ENCODE peak calls at places on chromosomes 7 and 10, in eight cellular contexts. C, U, D, Y, W, T, X and K are unnamed samples.

GRCh38 chr7:152735443-152736004 is 24.0 kb upstream of the ACTR3B start:
- DNase-seq in X (no peak), D (no peak), W (no peak), T (no peak), U (no peak), C (no peak), Y (no peak), K (no peak)

GRCh38 chr10:112804036-112804435 is 146.0 kb upstream of the TCF7L2 start:
- DNase-seq in C (peak), D (no peak), X (no peak), U (no peak), W (no peak), T (no peak), Y (no peak), K (no peak)

GRCh38 chr7:8208661-8209060 is 53.3 kb downstream of the ICA1 start:
- DNase-seq in W (no peak), U (no peak), D (no peak), C (no peak), X (no peak), Y (no peak), T (no peak), K (no peak)

GRCh38 chr7:113731571-113731970 is 187.2 kb downstream of the PPP1R3A start:
- DNase-seq in C (no peak), W (no peak), U (no peak), D (no peak), Y (no peak), X (no peak), T (no peak), K (no peak)

GRCh38 chr10:93463723-93464511 is 18.2 kb downstream of the MYOF start:
- DNase-seq in C (peak), Y (no peak), X (no peak), D (peak), U (no peak), W (no peak), T (no peak), K (no peak)

GRCh38 chr7:55348502-55348901 is 16.6 kb upstream of the LANCL2 start:
- DNase-seq in C (no peak), T (no peak), D (no peak), U (no peak), W (no peak), X (no peak), Y (peak), K (no peak)

GRCh38 chr7:122136639-122137253 is 7.3 kb downstream of the AASS start:
- DNase-seq in X (no peak), T (no peak), W (no peak), U (no peak), D (no peak), Y (no peak), C (no peak), K (no peak)

GRCh38 chr10:68647928-68648327 is 73.1 kb upstream of the CCAR1 start:
- DNase-seq in W (no peak), D (no peak), C (no peak), Y (peak), X (no peak), U (no peak), T (no peak), K (no peak)

GRCh38 chr10:33196710-33197406 is 137.6 kb downstream of the NRP1 start:
- DNase-seq in U (peak), X (no peak), Y (no peak), W (no peak), T (no peak), C (peak), D (no peak), K (no peak)

GRCh38 chr7:66921918-66922486 is 977 bp downstream of the TMEM248 start:
- DNase-seq in W (no peak), X (no peak), U (no peak), D (no peak), C (peak), Y (no peak), T (no peak), K (no peak)

GRCh38 chr10:32972929-32973328 is 14.9 kb upstream of the ITGB1 start:
- DNase-seq in X (no peak), D (no peak), T (no peak), Y (no peak), C (no peak), U (no peak), W (no peak), K (no peak)

GRCh38 chr10:43683451-43684197 is 34.9 kb upstream of the ZNF32 start:
- DNase-seq in T (no peak), U (no peak), W (no peak), D (no peak), C (no peak), X (no peak), Y (no peak), K (no peak)

GRCh38 chr7:111537134-111537533 is 25.2 kb downstream of the IMMP2L start:
- DNase-seq in Y (no peak), T (no peak), U (no peak), C (no peak), X (no peak), D (no peak), W (no peak), K (no peak)

GRCh38 chr7:91634485-91635177 is 245.9 kb downstream of the MTERF1 start:
- DNase-seq in Y (no peak), W (no peak), T (no peak), C (no peak), X (no peak), D (no peak), U (no peak), K (no peak)

GRCh38 chr7:129434846-129435318 is 650 bp downstream of the STRIP2 start:
- DNase-seq in Y (no peak), T (no peak), U (no peak), D (no peak), X (no peak), C (peak), W (no peak), K (no peak)

GRCh38 chr10:103273026-103273425 is 3.9 kb upstream of the INA start:
- DNase-seq in D (no peak), W (peak), Y (peak), T (peak), X (peak), C (no peak), U (no peak), K (peak)

GRCh38 chr7:135769403-135769802 is 20.8 kb upstream of the FAM180A start:
- DNase-seq in X (no peak), Y (no peak), C (no peak), W (no peak), D (no peak), U (no peak), T (no peak), K (no peak)

GRCh38 chr10:33211123-33211878 is 123.2 kb downstream of the NRP1 start:
- DNase-seq in T (peak), U (no peak), X (peak), W (no peak), D (no peak), Y (no peak), C (no peak), K (peak)

GRCh38 chr7:30285067-30285530 is 702 bp downstream of the ZNRF2 start:
- DNase-seq in Y (no peak), T (no peak), C (peak), X (peak), W (no peak), U (peak), D (peak), K (no peak)

GRCh38 chr10:58950618-58951017 is 225.8 kb upstream of the PHYHIPL start:
- DNase-seq in D (no peak), U (no peak), C (no peak), W (no peak), X (no peak), T (no peak), Y (no peak), K (no peak)

GRCh38 chr7:129076886-129077285 is 22.0 kb upstream of the TNPO3 start:
- DNase-seq in T (no peak), X (no peak), Y (no peak), D (no peak), U (no peak), C (no peak), W (no peak), K (no peak)

GRCh38 chr7:74094224-74095095 is 10.9 kb downstream of the LIMK1 start:
- DNase-seq in W (peak), T (peak), U (peak), Y (peak), D (peak), C (peak), X (peak), K (peak)

GRCh38 chr7:128104109-128104742 is 73.0 kb upstream of the LRRC4 start:
- DNase-seq in T (no peak), C (no peak), D (peak), Y (no peak), X (no peak), U (no peak), W (no peak), K (no peak)

GRCh38 chr7:27929127-27929526 is 189.2 kb downstream of the TAX1BP1 start:
- DNase-seq in T (no peak), X (no peak), D (no peak), W (no peak), Y (no peak), U (no peak), C (no peak), K (no peak)

GRCh38 chr10:86520871-86521619 is 547 bp downstream of the WAPL start:
- DNase-seq in U (peak), T (peak), Y (peak), C (peak), D (peak), W (no peak), X (peak), K (peak)

GRCh38 chr7:84248267-84248666 is 53.7 kb upstream of the SEMA3A start:
- DNase-seq in X (no peak), W (no peak), U (no peak), Y (no peak), D (no peak), T (no peak), C (no peak), K (no peak)

GRCh38 chr7:142438235-142438922 is 180.5 kb upstream of the PRSS58 start:
- DNase-seq in T (no peak), Y (no peak), D (no peak), X (no peak), W (no peak), C (peak), U (no peak), K (no peak)

GRCh38 chr10:26593896-26594295 is 103.6 kb upstream of the PDSS1 start:
- DNase-seq in C (peak), W (no peak), T (no peak), X (no peak), D (no peak), U (no peak), Y (no peak), K (no peak)

GRCh38 chr10:89959433-89960110 is 258.2 kb downstream of the KIF20B start:
- DNase-seq in D (no peak), W (no peak), U (no peak), C (no peak), Y (no peak), X (no peak), T (no peak), K (no peak)

GRCh38 chr7:80859272-80859970 is 59.4 kb downstream of the SEMA3C start:
- DNase-seq in X (peak), Y (no peak), U (peak), W (no peak), C (peak), D (peak), T (no peak), K (no peak)

GRCh38 chr7:131370523-131370968 is 42.9 kb downstream of the MKLN1 start:
- DNase-seq in U (no peak), Y (peak), X (no peak), C (no peak), W (no peak), T (no peak), D (no peak), K (no peak)

GRCh38 chr10:66748217-66748616 is 177.6 kb upstream of the LRRTM3 start:
- DNase-seq in Y (no peak), W (no peak), U (no peak), D (no peak), C (no peak), T (no peak), X (no peak), K (no peak)

GRCh38 chr10:66746711-66747110 is 179.1 kb upstream of the LRRTM3 start:
- DNase-seq in D (no peak), X (no peak), U (no peak), T (no peak), W (no peak), C (no peak), Y (no peak), K (no peak)

GRCh38 chr10:66747451-66747850 is 178.4 kb upstream of the LRRTM3 start:
- DNase-seq in Y (peak), C (no peak), X (no peak), D (no peak), T (no peak), W (no peak), U (no peak), K (no peak)

DNA sequence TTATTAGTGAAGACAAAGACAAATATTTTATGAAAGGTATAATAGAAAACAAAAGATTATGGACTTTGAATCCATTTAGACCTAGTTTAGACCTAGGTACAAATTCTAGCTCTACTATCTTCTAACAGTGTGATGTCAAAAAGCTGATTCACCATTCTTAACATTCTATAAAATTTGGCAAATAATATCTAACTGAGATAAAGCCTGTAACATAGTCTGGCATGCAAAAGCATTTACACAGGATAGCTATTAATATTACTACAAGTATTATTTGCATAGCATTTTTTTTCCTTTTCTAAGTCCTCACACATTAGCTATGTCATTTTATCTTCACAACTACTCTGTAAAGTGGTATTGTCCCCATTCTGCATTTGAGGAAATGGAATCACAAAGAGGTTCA is 179.6 kb upstream of the LRRTM3 start:
- DNase-seq in X (no peak), U (no peak), C (no peak), W (no peak), D (no peak), Y (no peak), T (no peak), K (no peak)
- TF ChIP-seq CTCF in X (no peak), U (no peak), C (no peak), W (no peak), D (no peak), Y (no peak), T (no peak), K (no peak)

DNA sequence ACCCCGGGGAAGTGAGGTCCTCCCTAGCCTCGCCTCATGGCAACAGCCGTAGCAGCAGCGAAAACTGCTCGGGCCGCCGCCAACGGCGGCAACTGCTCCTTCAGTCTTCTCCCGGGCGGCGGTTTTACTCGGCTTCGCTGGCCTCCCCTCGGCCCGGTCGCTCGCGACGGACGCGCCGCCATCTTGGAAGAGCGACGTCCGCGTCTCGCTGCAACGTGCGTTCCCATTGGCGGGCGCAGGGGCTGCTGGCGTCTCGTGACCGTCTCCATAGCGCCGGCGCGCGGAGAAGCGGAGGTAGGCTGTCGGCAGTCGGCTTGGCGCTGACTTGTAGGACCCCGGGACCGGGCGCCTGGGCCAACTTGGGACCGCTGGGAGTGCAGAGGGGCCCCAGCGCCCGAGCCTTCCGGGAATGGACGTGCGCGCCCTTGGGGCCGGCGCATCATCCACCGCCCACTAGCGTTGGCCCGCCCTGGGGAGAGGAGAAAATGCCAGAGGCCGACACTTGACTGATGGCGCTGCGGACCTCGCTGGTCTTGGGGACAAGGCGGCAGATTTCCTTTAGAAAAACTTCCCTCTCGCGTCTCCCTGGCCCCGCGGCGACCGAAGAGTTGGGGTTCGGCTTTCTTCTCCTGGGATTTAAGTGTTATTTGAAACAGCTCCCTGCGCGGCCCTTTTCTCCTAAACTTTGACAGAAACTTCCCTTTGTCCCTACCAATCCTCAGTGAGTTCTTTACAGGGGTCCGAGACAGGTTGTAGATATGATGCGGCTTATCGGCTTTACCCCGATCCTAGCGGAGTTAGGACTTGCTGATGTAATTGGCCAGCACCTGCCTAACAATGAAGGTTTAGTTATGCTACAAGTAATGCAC is at the start of gene SNX13:
- DNase-seq in C (peak), U (peak), Y (peak), X (peak), D (peak), T (peak), W (peak), K (peak)
- H3K27ac ChIP-seq in C (peak), U (peak), Y (peak), X (peak), D (peak), T (peak), W (peak), K (peak)

GRCh38 chr10:62893036-62893435 is 76.9 kb upstream of the EGR2 start:
- DNase-seq in U (no peak), D (no peak), T (no peak), X (no peak), Y (no peak), W (no peak), C (no peak), K (no peak)
- TF ChIP-seq CTCF in U (no peak), D (no peak), T (no peak), X (no peak), Y (no peak), W (no peak), C (no peak), K (no peak)

DNA sequence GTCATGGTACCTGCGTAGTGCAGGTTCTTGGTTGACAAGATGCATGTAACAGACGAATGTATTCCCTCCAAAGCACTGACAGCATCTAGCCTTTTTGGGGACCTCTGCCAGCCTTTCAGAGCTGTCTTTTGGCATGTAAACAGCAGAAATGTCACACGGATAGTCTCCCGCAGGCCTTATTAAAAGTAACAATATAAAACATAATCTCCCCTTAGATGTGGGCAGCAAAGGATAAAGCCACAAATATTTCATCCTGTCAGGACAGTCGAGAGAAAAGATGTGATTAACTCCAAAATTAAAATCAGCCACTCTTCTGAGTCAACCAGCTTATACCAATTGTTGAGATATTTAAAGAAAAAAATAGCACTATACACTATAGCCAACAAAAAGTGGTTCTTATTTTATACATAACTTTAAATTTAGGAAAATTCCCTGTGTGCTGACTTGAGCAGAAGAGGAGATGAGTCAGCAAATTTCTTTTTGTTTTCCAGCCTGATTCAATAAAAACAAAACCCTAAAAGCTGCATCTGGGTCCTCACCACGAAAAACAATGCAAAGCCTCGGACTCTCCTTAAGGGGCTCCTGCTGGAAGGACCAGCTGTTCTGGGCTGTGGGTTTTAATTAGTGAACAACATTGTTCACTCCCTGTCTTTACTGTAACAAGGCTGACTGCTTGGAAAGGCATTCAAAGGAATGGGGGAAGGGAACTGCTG is 240.3 kb downstream of the ADAM12 start:
- DNase-seq in T (no peak), D (no peak), U (no peak), Y (no peak), W (no peak), X (no peak), C (no peak), K (no peak)
- H3K27ac ChIP-seq in T (no peak), D (no peak), U (peak), Y (no peak), W (peak), X (no peak), C (no peak), K (no peak)

GRCh38 chr10:79070091-79070610 is 1.4 kb downstream of the ZMIZ1 start:
- DNase-seq in D (peak), X (peak), T (no peak), Y (no peak), C (peak), U (peak), W (no peak), K (peak)

GRCh38 chr10:79067241-79068202 is 1.2 kb upstream of the ZMIZ1 start:
- DNase-seq in T (peak), C (peak), W (no peak), U (peak), Y (peak), D (peak), X (peak), K (peak)

GRCh38 chr10:79069325-79070090 is 742 bp downstream of the ZMIZ1 start:
- DNase-seq in X (peak), U (peak), T (no peak), C (peak), W (no peak), D (peak), Y (no peak), K (peak)

GRCh38 chr10:79068203-79068561 is 584 bp upstream of the ZMIZ1 start:
- DNase-seq in X (no peak), Y (no peak), W (no peak), T (no peak), D (no peak), C (no peak), U (no peak), K (peak)

DNA sequence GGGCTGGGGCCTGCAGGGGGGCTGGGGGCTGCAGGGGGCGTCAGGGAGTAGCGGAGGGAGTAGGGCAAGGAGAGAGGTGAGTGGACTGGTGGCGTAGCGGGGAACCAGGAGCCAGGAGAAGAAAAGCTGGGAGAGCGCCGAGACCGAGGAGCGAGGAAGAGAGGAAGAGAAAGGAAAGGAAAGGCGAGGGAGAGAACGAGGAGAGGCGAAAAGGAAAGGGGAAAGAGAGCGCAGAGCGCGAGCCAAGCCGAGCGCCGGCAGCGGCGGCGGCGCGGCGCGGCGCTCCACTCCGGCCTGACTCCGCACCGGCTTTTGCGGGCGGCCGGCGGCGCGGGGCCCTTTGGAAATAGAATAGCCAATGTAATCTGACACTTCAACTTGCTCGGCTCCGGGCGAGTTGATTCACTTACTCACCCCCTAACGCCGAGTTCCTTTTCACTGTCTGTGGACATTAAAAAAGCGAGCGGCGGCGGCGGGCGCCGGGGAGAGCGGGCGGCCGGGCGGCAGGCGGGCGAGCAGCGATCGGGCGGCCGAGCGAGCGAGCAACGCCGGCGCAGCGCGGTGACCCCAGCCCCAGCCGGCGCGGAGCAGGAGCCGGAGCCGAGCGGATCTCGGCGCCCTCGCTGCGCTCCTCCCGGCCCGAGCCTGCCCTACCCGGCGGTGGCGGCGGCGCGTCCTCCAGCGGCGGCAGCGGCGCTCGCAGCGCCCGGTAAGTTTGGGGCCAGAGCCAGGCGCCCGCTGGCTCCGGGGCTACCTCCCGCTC is at the start of gene ZMIZ1:
- DNase-seq in Y (peak), C (peak), T (peak), D (peak), X (peak), U (peak), W (no peak), K (peak)
- TF ChIP-seq CTCF in Y (no peak), C (no peak), T (no peak), D (no peak), X (peak), U (no peak), W (peak), K (no peak)